ENCODE peak calls at places on chromosomes 1 and 21, in four cellular contexts. V, Y, O and I are unnamed samples.

GRCh38 chr1:207321790-207322530 is 482 bp downstream of the CD55 start:
- DNase-seq in V (peak; percentile 11), Y (no peak), O (peak; percentile 8), I (peak; percentile 33)

GRCh38 chr21:38619865-38620513 is 121.7 kb upstream of the ERG start:
- DNase-seq in V (no peak), Y (no peak), O (peak; percentile 94), I (peak; percentile 58)

GRCh38 chr1:32753532-32754281 is 51.1 kb upstream of the SYNC start:
- DNase-seq in V (peak; percentile 92), Y (no peak), O (peak; percentile 26), I (no peak)

GRCh38 chr1:12204140-12204539 is 25.7 kb upstream of the VPS13D start:
- DNase-seq in V (no peak), Y (no peak), O (no peak), I (no peak)

GRCh38 chr1:216330262-216330661 is 93.0 kb downstream of the USH2A start:
- DNase-seq in V (no peak), Y (no peak), O (no peak), I (peak; percentile 43)

GRCh38 chr21:46119565-46120271 is 21.8 kb downstream of the COL6A2 start:
- DNase-seq in V (no peak), Y (no peak), O (no peak), I (no peak)

GRCh38 chr21:42112857-42113256 is 41.7 kb downstream of the UMODL1 start:
- DNase-seq in V (peak; percentile 70), Y (no peak), O (peak; percentile 23), I (no peak)

GRCh38 chr1:37157634-37158033 is 123.3 kb upstream of the GRIK3 start:
- DNase-seq in V (no peak), Y (no peak), O (no peak), I (no peak)

GRCh38 chr1:153515504-153516394 is 20.0 kb downstream of the S100A6 start:
- DNase-seq in V (no peak), Y (no peak), O (no peak), I (no peak)

GRCh38 chr1:3393024-3393986 is 61.2 kb upstream of the ARHGEF16 start:
- DNase-seq in V (peak; percentile 87), Y (no peak), O (no peak), I (no peak)

GRCh38 chr1:40386796-40387195 is 13.3 kb downstream of the SMAP2 start:
- DNase-seq in V (no peak), Y (no peak), O (no peak), I (no peak)

GRCh38 chr1:109099871-109100757 is 9.6 kb downstream of the TMEM167B start:
- DNase-seq in V (peak; percentile 97), Y (peak; percentile 97), O (peak; percentile 93), I (peak; percentile 90)

GRCh38 chr21:14273736-14274538 is 58.0 kb downstream of the RBM11 start:
- DNase-seq in V (no peak), Y (no peak), O (no peak), I (no peak)

GRCh38 chr1:231023150-231023549 is 16.9 kb downstream of the FAM89A start:
- DNase-seq in V (no peak), Y (no peak), O (no peak), I (no peak)

GRCh38 chr1:226788965-226789364 is 49.9 kb upstream of the ITPKB start:
- DNase-seq in V (no peak), Y (no peak), O (no peak), I (no peak)

GRCh38 chr1:16966282-16966681 is 14.1 kb downstream of the MFAP2 start:
- DNase-seq in V (no peak), Y (no peak), O (no peak), I (no peak)

GRCh38 chr1:227370463-227371254 is 52.4 kb upstream of the CDC42BPA start:
- DNase-seq in V (no peak), Y (no peak), O (peak; percentile 58), I (no peak)

GRCh38 chr1:18999287-18999852 is 42.9 kb upstream of the IFFO2 start:
- DNase-seq in V (no peak), Y (no peak), O (peak; percentile 46), I (no peak)

DNA sequence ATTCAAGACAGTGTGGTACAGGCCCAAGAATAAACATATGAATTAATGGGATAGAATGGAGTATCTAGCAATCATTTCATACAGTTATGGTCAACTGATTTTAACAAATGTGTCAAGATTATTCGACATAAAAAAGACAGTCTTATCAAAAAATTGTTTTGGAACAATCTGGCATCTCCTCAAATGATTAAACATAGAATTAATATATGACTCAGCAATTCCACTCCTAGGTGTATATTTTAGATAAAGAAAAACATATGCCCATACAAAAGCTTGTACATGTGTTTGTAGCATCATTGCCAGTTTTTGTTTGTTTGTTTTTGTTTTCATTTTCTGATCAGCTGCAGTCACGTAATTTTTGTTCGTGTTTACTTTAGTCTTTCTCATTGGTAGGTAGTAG is 1188.3 kb downstream of the BRINP3 start:
- DNase-seq in V (no peak), Y (no peak), O (no peak), I (no peak)
- H3K4me1 ChIP-seq in V (no peaks in the 10 kb centered on the region), Y (no peaks in the 10 kb centered on the region), O (no peaks in the 10 kb centered on the region), I (no peaks in the 10 kb centered on the region)

GRCh38 chr1:6495540-6496359 is 4.3 kb upstream of the PLEKHG5 start:
- DNase-seq in V (no peak), Y (no peak), O (no peak), I (no peak)
- H3K4me1 ChIP-seq in V (peaks cover 5% of the 10 kb centered on the region), Y (peaks cover 26% of the 10 kb centered on the region), O (peaks cover 34% of the 10 kb centered on the region), I (peaks cover 18% of the 10 kb centered on the region)

GRCh38 chr1:223725578-223725977 is 13.2 kb downstream of the CAPN2 start:
- DNase-seq in V (no peak), Y (no peak), O (no peak), I (no peak)
- H3K4me1 ChIP-seq in V (peaks cover 6% of the 10 kb centered on the region), Y (peaks cover 24% of the 10 kb centered on the region), O (peaks cover 54% of the 10 kb centered on the region), I (peaks cover 19% of the 10 kb centered on the region)

DNA sequence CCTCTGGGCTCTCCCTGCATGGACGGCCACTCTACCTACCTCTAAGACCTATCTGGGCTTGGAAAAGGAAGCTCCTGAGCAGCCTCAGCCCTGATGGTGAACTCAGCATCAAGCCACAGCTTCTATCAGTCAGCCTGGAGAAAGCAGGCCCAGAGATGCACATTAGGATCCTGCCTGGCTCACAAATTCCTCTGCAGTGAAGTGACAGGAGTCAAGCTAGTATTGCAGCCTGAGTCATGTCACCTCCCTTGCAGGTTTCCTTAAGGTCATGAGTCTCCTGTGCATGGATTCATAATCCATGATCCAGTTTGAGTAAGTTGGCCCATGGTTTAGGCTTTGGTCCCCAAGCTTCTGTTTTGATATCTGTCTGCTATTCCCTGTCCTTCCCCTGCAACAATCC is 37.9 kb upstream of the DUSP10 start:
- DNase-seq in V (no peak), Y (no peak), O (no peak), I (no peak)
- H3K4me1 ChIP-seq in V (no peaks in the 10 kb centered on the region), Y (no peaks in the 10 kb centered on the region), O (no peaks in the 10 kb centered on the region), I (no peaks in the 10 kb centered on the region)

GRCh38 chr1:57357462-57357861 is 66.4 kb downstream of the DAB1 start:
- DNase-seq in V (no peak), Y (no peak), O (no peak), I (no peak)
- H3K4me1 ChIP-seq in V (peaks cover 36% of the 10 kb centered on the region), Y (no peaks in the 10 kb centered on the region), O (no peaks in the 10 kb centered on the region), I (no peaks in the 10 kb centered on the region)